ENCODE peak calls at places on chromosomes 13 and 19, in four cellular contexts. One of them, this sample, is unnamed.

GRCh38 chr19:13906525-13906904 is 514 bp downstream of the CC2D1A start:
- ATAC-seq in gastroesophageal sphincter: peak; percentile 8
- ATAC-seq in aorta: peak; percentile 56
- ATAC-seq in activated CD8-positive, alpha-beta T cell treated with anti-CD3 and anti-CD28 coated beads, Interleukin-2, amount 10 ng/mL, durations not matched to agents 7 days and 5 days: peak; percentile 36
- ATAC-seq in this sample: peak; percentile 33

GRCh38 chr19:22605275-22606211 is 28.6 kb upstream of the ZNF492 start:
- ATAC-seq in gastroesophageal sphincter: no peak
- ATAC-seq in aorta: no peak
- ATAC-seq in activated CD8-positive, alpha-beta T cell treated with anti-CD3 and anti-CD28 coated beads, Interleukin-2, amount 10 ng/mL, durations not matched to agents 7 days and 5 days: no peak
- ATAC-seq in this sample: no peak

GRCh38 chr13:22121340-22121739 is 450.5 kb downstream of the FGF9 start:
- ATAC-seq in activated CD8-positive, alpha-beta T cell treated with anti-CD3 and anti-CD28 coated beads, Interleukin-2, amount 10 ng/mL, durations not matched to agents 7 days and 5 days: no peak
- ATAC-seq in aorta: no peak
- ATAC-seq in gastroesophageal sphincter: no peak
- ATAC-seq in this sample: no peak

GRCh38 chr19:38304866-38305429 is 897 bp downstream of the C19orf33 start:
- ATAC-seq in aorta: peak; percentile 58
- ATAC-seq in activated CD8-positive, alpha-beta T cell treated with anti-CD3 and anti-CD28 coated beads, Interleukin-2, amount 10 ng/mL, durations not matched to agents 7 days and 5 days: no peak
- ATAC-seq in gastroesophageal sphincter: peak; percentile 76
- ATAC-seq in this sample: peak; percentile 14

GRCh38 chr13:46992383-46992952 is 95.6 kb upstream of the HTR2A start:
- ATAC-seq in activated CD8-positive, alpha-beta T cell treated with anti-CD3 and anti-CD28 coated beads, Interleukin-2, amount 10 ng/mL, durations not matched to agents 7 days and 5 days: no peak
- ATAC-seq in gastroesophageal sphincter: no peak
- ATAC-seq in aorta: no peak
- ATAC-seq in this sample: no peak

GRCh38 chr13:26914624-26915023 is 154.0 kb upstream of the GPR12 start:
- ATAC-seq in activated CD8-positive, alpha-beta T cell treated with anti-CD3 and anti-CD28 coated beads, Interleukin-2, amount 10 ng/mL, durations not matched to agents 7 days and 5 days: peak; percentile 42
- ATAC-seq in gastroesophageal sphincter: no peak
- ATAC-seq in aorta: no peak
- ATAC-seq in this sample: peak; percentile 71

GRCh38 chr13:113035209-113035800 is 66.3 kb downstream of the MCF2L start:
- ATAC-seq in aorta: peak; percentile 27
- ATAC-seq in gastroesophageal sphincter: no peak
- ATAC-seq in activated CD8-positive, alpha-beta T cell treated with anti-CD3 and anti-CD28 coated beads, Interleukin-2, amount 10 ng/mL, durations not matched to agents 7 days and 5 days: no peak
- ATAC-seq in this sample: no peak

GRCh38 chr13:73406454-73406853 is 347.6 kb downstream of the KLF5 start:
- ATAC-seq in activated CD8-positive, alpha-beta T cell treated with anti-CD3 and anti-CD28 coated beads, Interleukin-2, amount 10 ng/mL, durations not matched to agents 7 days and 5 days: no peak
- ATAC-seq in gastroesophageal sphincter: no peak
- ATAC-seq in aorta: no peak
- ATAC-seq in this sample: no peak

GRCh38 chr19:35636651-35637050 is 4.9 kb upstream of the ETV2 start:
- ATAC-seq in gastroesophageal sphincter: no peak
- ATAC-seq in aorta: no peak
- ATAC-seq in activated CD8-positive, alpha-beta T cell treated with anti-CD3 and anti-CD28 coated beads, Interleukin-2, amount 10 ng/mL, durations not matched to agents 7 days and 5 days: no peak
- ATAC-seq in this sample: peak; percentile 67

GRCh38 chr13:48448963-48449614 is 36.2 kb upstream of the LPAR6 start:
- ATAC-seq in activated CD8-positive, alpha-beta T cell treated with anti-CD3 and anti-CD28 coated beads, Interleukin-2, amount 10 ng/mL, durations not matched to agents 7 days and 5 days: peak; percentile 50
- ATAC-seq in gastroesophageal sphincter: no peak
- ATAC-seq in aorta: no peak
- ATAC-seq in this sample: no peak

GRCh38 chr13:57546942-57547341 is 84.6 kb upstream of the PCDH17 start:
- ATAC-seq in aorta: no peak
- ATAC-seq in gastroesophageal sphincter: no peak
- ATAC-seq in activated CD8-positive, alpha-beta T cell treated with anti-CD3 and anti-CD28 coated beads, Interleukin-2, amount 10 ng/mL, durations not matched to agents 7 days and 5 days: no peak
- ATAC-seq in this sample: no peak

GRCh38 chr19:16566161-16566560 is 6.1 kb downstream of the SLC35E1 start:
- ATAC-seq in gastroesophageal sphincter: peak; percentile 43
- ATAC-seq in activated CD8-positive, alpha-beta T cell treated with anti-CD3 and anti-CD28 coated beads, Interleukin-2, amount 10 ng/mL, durations not matched to agents 7 days and 5 days: peak; percentile 99
- ATAC-seq in aorta: no peak
- ATAC-seq in this sample: peak; percentile 98

GRCh38 chr13:90950134-90950533 is 397.4 kb upstream of the MIR17HG start:
- ATAC-seq in aorta: no peak
- ATAC-seq in activated CD8-positive, alpha-beta T cell treated with anti-CD3 and anti-CD28 coated beads, Interleukin-2, amount 10 ng/mL, durations not matched to agents 7 days and 5 days: no peak
- ATAC-seq in gastroesophageal sphincter: no peak
- ATAC-seq in this sample: no peak

GRCh38 chr19:17328517-17329060 is 6.1 kb downstream of the ANO8 start:
- ATAC-seq in gastroesophageal sphincter: no peak
- ATAC-seq in aorta: no peak
- ATAC-seq in activated CD8-positive, alpha-beta T cell treated with anti-CD3 and anti-CD28 coated beads, Interleukin-2, amount 10 ng/mL, durations not matched to agents 7 days and 5 days: peak; percentile 19
- ATAC-seq in this sample: peak; percentile 22

GRCh38 chr19:10005632-10006334 is 4.5 kb downstream of the COL5A3 start:
- ATAC-seq in aorta: no peak
- ATAC-seq in activated CD8-positive, alpha-beta T cell treated with anti-CD3 and anti-CD28 coated beads, Interleukin-2, amount 10 ng/mL, durations not matched to agents 7 days and 5 days: no peak
- ATAC-seq in gastroesophageal sphincter: no peak
- ATAC-seq in this sample: peak; percentile 1

GRCh38 chr19:32068805-32069204 is 276.6 kb upstream of the ZNF507 start:
- ATAC-seq in activated CD8-positive, alpha-beta T cell treated with anti-CD3 and anti-CD28 coated beads, Interleukin-2, amount 10 ng/mL, durations not matched to agents 7 days and 5 days: no peak
- ATAC-seq in aorta: no peak
- ATAC-seq in gastroesophageal sphincter: no peak
- ATAC-seq in this sample: no peak

GRCh38 chr13:48234652-48235099 is 1.7 kb downstream of the ITM2B start:
- ATAC-seq in gastroesophageal sphincter: no peak
- ATAC-seq in activated CD8-positive, alpha-beta T cell treated with anti-CD3 and anti-CD28 coated beads, Interleukin-2, amount 10 ng/mL, durations not matched to agents 7 days and 5 days: no peak
- ATAC-seq in aorta: no peak
- ATAC-seq in this sample: no peak

GRCh38 chr13:46605824-46606554 is 53.0 kb downstream of the LRCH1 start:
- ATAC-seq in activated CD8-positive, alpha-beta T cell treated with anti-CD3 and anti-CD28 coated beads, Interleukin-2, amount 10 ng/mL, durations not matched to agents 7 days and 5 days: no peak
- ATAC-seq in gastroesophageal sphincter: no peak
- ATAC-seq in aorta: no peak
- ATAC-seq in this sample: peak; percentile 82

GRCh38 chr19:32519023-32519422 is 62.0 kb upstream of the PDCD5 start:
- ATAC-seq in aorta: no peak
- ATAC-seq in gastroesophageal sphincter: no peak
- ATAC-seq in activated CD8-positive, alpha-beta T cell treated with anti-CD3 and anti-CD28 coated beads, Interleukin-2, amount 10 ng/mL, durations not matched to agents 7 days and 5 days: no peak
- ATAC-seq in this sample: no peak

GRCh38 chr13:99421758-99422555 is 79.3 kb upstream of the TM9SF2 start:
- ATAC-seq in aorta: no peak
- ATAC-seq in gastroesophageal sphincter: no peak
- ATAC-seq in activated CD8-positive, alpha-beta T cell treated with anti-CD3 and anti-CD28 coated beads, Interleukin-2, amount 10 ng/mL, durations not matched to agents 7 days and 5 days: no peak
- ATAC-seq in this sample: peak; percentile 63

GRCh38 chr13:78593652-78594494 is 9.5 kb downstream of the POU4F1 start:
- ATAC-seq in gastroesophageal sphincter: no peak
- ATAC-seq in aorta: no peak
- ATAC-seq in activated CD8-positive, alpha-beta T cell treated with anti-CD3 and anti-CD28 coated beads, Interleukin-2, amount 10 ng/mL, durations not matched to agents 7 days and 5 days: no peak
- ATAC-seq in this sample: no peak

This sample was measured in activated T-helper 17 cell treated with anti-CD3 and anti-CD28 coated beads, Interleukin-2, amount 50 U/mL, for 72 hours.